ENCODE peak calls at places on chromosome 13, in ten cellular contexts. V is Calu3, Q is AG04449, I is GM12864, T is fibroblast of pulmonary artery, Z is AG09319, P is WTC11, K is lung, L is progenitor cell of endocrine pancreas, W is HCT116. R is an unnamed sample.

GRCh38 chr13:111249637-111250360 is 70.6 kb upstream of the TEX29 start:
- DNase-seq in T (no peak), Q (no peak), P (no peak), I (no peak), K (no peak), L (no peak), W (no peak), Z (no peak), V (no peak), R (peak)

GRCh38 chr13:98068511-98068910 is 74.4 kb upstream of the FARP1 start:
- DNase-seq in Q (no peak), K (no peak), T (no peak), I (no peak), V (peak), P (no peak), W (no peak), Z (no peak), L (no peak), R (no peak)

GRCh38 chr13:34816118-34816517 is 126.0 kb upstream of the NBEA start:
- DNase-seq in K (no peak), V (no peak), I (no peak), T (no peak), L (no peak), Z (no peak), Q (no peak), P (peak), W (no peak), R (no peak)

GRCh38 chr13:31008400-31009115 is 76.1 kb downstream of the TEX26 start:
- DNase-seq in K (no peak), Q (no peak), P (no peak), I (no peak), L (no peak), Z (no peak), V (no peak), T (peak), W (no peak), R (no peak)

GRCh38 chr13:21823949-21824348 is 153.1 kb downstream of the FGF9 start:
- DNase-seq in Q (no peak), I (no peak), Z (no peak), K (no peak), T (no peak), P (no peak), L (no peak), W (no peak), V (no peak), R (no peak)

GRCh38 chr13:50080158-50080855 is 65.1 kb downstream of the KCNRG start:
- DNase-seq in Z (no peak), L (no peak), P (no peak), I (no peak), K (no peak), Q (no peak), W (no peak), V (no peak), T (peak), R (peak)

GRCh38 chr13:40146586-40147240 is 491.3 kb downstream of the COG6 start:
- DNase-seq in T (no peak), P (no peak), I (no peak), Q (no peak), K (no peak), L (no peak), W (no peak), Z (no peak), V (no peak), R (no peak)

GRCh38 chr13:75384881-75385707 is 96.9 kb downstream of the TBC1D4 start:
- DNase-seq in I (no peak), Q (no peak), V (no peak), K (no peak), T (no peak), Z (no peak), P (no peak), L (no peak), W (no peak), R (no peak)

GRCh38 chr13:109314101-109314500 is 472.3 kb downstream of the IRS2 start:
- DNase-seq in Q (no peak), T (no peak), W (no peak), P (no peak), I (no peak), L (no peak), Z (no peak), K (no peak), V (no peak), R (no peak)

GRCh38 chr13:40189885-40190655 is 476.4 kb downstream of the FOXO1 start:
- DNase-seq in Q (no peak), Z (no peak), W (no peak), I (no peak), T (no peak), P (no peak), V (no peak), K (no peak), L (no peak), R (no peak)

GRCh38 chr13:79483302-79483701 is 2.3 kb downstream of the NDFIP2 start:
- DNase-seq in I (no peak), Q (peak), T (no peak), P (no peak), L (no peak), V (no peak), Z (no peak), W (no peak), K (no peak), R (peak)

GRCh38 chr13:42660367-42660965 is 86.5 kb downstream of the TNFSF11 start:
- DNase-seq in Z (no peak), V (no peak), I (no peak), P (no peak), T (peak), L (no peak), W (no peak), K (no peak), Q (no peak), R (peak)

GRCh38 chr13:51942189-51942588 is 69.1 kb downstream of the ATP7B start:
- DNase-seq in W (peak), Q (no peak), L (no peak), V (peak), P (no peak), T (no peak), K (no peak), I (no peak), Z (no peak), R (no peak)

GRCh38 chr13:44974056-44974798 is 15.0 kb downstream of the NUFIP1 start:
- DNase-seq in T (peak), W (no peak), I (no peak), L (no peak), P (no peak), Z (no peak), V (no peak), K (peak), Q (no peak), R (peak)

GRCh38 chr13:114015608-114016295 is 41.9 kb upstream of the C13orf46 start:
- DNase-seq in V (no peak), K (no peak), T (no peak), Q (no peak), L (no peak), P (no peak), I (no peak), W (no peak), Z (no peak), R (no peak)

GRCh38 chr13:114013336-114013735 is 39.5 kb upstream of the C13orf46 start:
- DNase-seq in Q (no peak), Z (no peak), L (no peak), V (no peak), K (no peak), P (no peak), T (no peak), I (no peak), W (no peak), R (no peak)

GRCh38 chr13:114015111-114015551 is 41.3 kb upstream of the C13orf46 start:
- DNase-seq in W (no peak), P (no peak), L (no peak), T (no peak), K (no peak), Z (no peak), V (no peak), I (no peak), Q (no peak), R (no peak)

GRCh38 chr13:114012921-114013320 is 39.0 kb upstream of the C13orf46 start:
- DNase-seq in I (no peak), K (no peak), W (no peak), T (no peak), Z (no peak), V (no peak), Q (no peak), P (no peak), L (no peak), R (no peak)

GRCh38 chr13:114013952-114014629 is 40.2 kb upstream of the C13orf46 start:
- DNase-seq in K (no peak), V (no peak), Q (no peak), Z (no peak), P (no peak), I (no peak), W (no peak), T (no peak), L (no peak), R (no peak)
- TF ChIP-seq CTCF in K (no peak), V (no peak), Q (no peak), Z (no peak), P (no peak), I (no peak), W (no peak), T (no peak), L (no peak), R (no peak)

DNA sequence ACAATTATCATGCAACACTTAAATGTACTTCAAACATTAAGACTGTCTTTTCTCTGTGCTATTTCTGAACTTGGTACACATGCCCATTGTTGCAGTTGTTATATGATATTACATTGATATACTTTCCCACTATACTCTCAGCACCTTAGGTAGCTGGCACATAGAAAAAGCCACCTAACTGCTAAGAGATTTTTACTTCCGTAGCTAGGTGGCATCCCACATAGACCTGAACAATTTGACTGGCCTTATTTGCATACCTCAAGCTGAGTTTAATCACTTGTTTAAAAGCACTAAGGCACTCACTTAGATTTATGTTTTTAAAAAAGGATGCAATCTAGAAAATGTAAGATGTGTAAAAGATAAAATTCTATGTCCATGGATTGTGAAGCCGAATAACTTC is 194.2 kb downstream of the POU4F1 start:
- DNase-seq in V (no peak), I (no peak), Z (no peak), L (no peak), W (no peak), Q (no peak), P (no peak), T (no peak), K (no peak), R (no peak)
- TF ChIP-seq CTCF in V (no peak), I (no peak), Z (no peak), L (no peak), W (no peak), Q (no peak), P (no peak), T (no peak), K (no peak), R (no peak)

GRCh38 chr13:47237571-47237970 is 340.7 kb upstream of the HTR2A start:
- DNase-seq in L (no peak), Z (no peak), K (no peak), P (no peak), T (no peak), V (no peak), Q (no peak), I (no peak), W (no peak), R (peak)
- TF ChIP-seq CTCF in L (no peak), Z (no peak), K (no peak), P (no peak), T (no peak), V (no peak), Q (no peak), I (no peak), W (no peak), R (no peak)

GRCh38 chr13:62320731-62321130 is 905.1 kb upstream of the PCDH20 start:
- DNase-seq in W (no peak), Q (no peak), P (no peak), K (no peak), I (no peak), L (no peak), V (no peak), T (no peak), Z (no peak), R (no peak)

GRCh38 chr13:62321895-62322294 is 906.2 kb upstream of the PCDH20 start:
- DNase-seq in Z (no peak), W (no peak), I (no peak), K (no peak), Q (no peak), P (no peak), L (no peak), T (no peak), V (no peak), R (no peak)

GRCh38 chr13:62321139-62321538 is 905.5 kb upstream of the PCDH20 start:
- DNase-seq in W (no peak), L (no peak), V (no peak), T (no peak), I (no peak), P (no peak), Z (no peak), Q (no peak), K (no peak), R (no peak)

GRCh38 chr13:62324842-62325241 is 909.2 kb upstream of the PCDH20 start:
- DNase-seq in Z (no peak), W (no peak), I (no peak), K (no peak), L (no peak), T (no peak), Q (no peak), P (no peak), V (no peak), R (no peak)

DNA sequence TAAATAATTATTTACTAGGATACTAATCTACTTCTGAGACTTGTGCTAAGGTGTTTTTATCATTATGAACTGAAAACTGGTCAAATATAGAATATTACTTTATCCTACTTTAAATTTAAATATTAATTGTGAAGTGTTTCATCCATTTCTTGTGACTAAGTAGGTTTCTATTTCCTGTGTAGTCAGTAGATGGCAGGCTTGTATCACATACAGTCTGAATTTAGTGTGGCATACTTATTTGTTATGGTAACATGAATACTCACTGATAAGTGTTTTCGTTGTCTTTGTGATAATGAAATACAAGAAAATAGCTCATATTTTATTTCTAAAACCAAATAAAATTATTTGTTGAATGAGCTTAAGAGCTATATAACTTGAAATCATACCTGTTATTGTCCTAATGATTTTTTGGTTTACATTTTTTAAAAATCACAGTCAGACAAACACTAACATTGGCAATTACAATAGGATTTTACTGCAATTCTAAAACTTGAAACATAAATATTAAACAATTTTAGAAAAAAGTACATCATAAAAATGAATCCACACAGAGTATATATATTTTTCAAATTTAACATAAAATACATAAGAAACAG is 904.6 kb upstream of the PCDH20 start:
- DNase-seq in I (peak), P (no peak), L (no peak), Q (no peak), Z (no peak), T (peak), W (peak), K (no peak), V (peak), R (peak)
- TF ChIP-seq CTCF in I (peak), P (peak), L (peak), Q (no peak), Z (peak), T (peak), W (peak), K (no peak), V (no peak), R (peak)

R was measured in AG10803.